ENCODE peak calls at places on chromosomes 2 and 18, in seven cellular contexts. T, I, C, E, K, G and W are unnamed samples.

GRCh38 chr2:234437642-234438321 is 59.1 kb downstream of the ARL4C start:
- DNase-seq in T (no peak), I (no peak), C (no peak), E (no peak), K (no peak), G (no peak), W (no peak)

GRCh38 chr2:309148-309969 is 21.5 kb upstream of the ALKAL2 start:
- DNase-seq in T (no peak), I (no peak), C (no peak), E (peak), K (peak), G (no peak), W (no peak)

GRCh38 chr2:9094117-9094516 is 90.6 kb upstream of the MBOAT2 start:
- DNase-seq in T (peak), I (no peak), C (no peak), E (no peak), K (no peak), G (no peak), W (no peak)

GRCh38 chr2:33620-34019 is 12.7 kb downstream of the FAM110C start:
- DNase-seq in T (no peak), I (peak), C (no peak), E (no peak), K (no peak), G (peak), W (peak)

GRCh38 chr2:96506907-96507240 is 1.7 kb upstream of the NEURL3 start:
- DNase-seq in T (peak), I (no peak), C (no peak), E (no peak), K (no peak), G (no peak), W (no peak)

GRCh38 chr2:156340818-156341481 is 8.4 kb upstream of the NR4A2 start:
- DNase-seq in T (no peak), I (no peak), C (no peak), E (no peak), K (peak), G (no peak), W (no peak)

GRCh38 chr2:96802281-96802595 is 13.8 kb upstream of the CNNM3 start:
- DNase-seq in T (peak), I (no peak), C (no peak), E (no peak), K (no peak), G (no peak), W (no peak)

GRCh38 chr2:29920631-29921559 is 491 bp downstream of the ALK start:
- DNase-seq in T (peak), I (no peak), C (no peak), E (no peak), K (peak), G (no peak), W (no peak)

GRCh38 chr18:68316636-68317035 is 398.3 kb downstream of the TMX3 start:
- DNase-seq in T (no peak), I (no peak), C (no peak), E (no peak), K (no peak), G (no peak), W (peak)

GRCh38 chr2:43759195-43759594 is 14.6 kb upstream of the DYNC2LI1 start:
- DNase-seq in T (no peak), I (peak), C (no peak), E (no peak), K (no peak), G (peak), W (peak)

GRCh38 chr18:12637901-12638633 is 19.8 kb downstream of the SPIRE1 start:
- DNase-seq in T (no peak), I (no peak), C (no peak), E (no peak), K (no peak), G (no peak), W (no peak)

GRCh38 chr2:127857494-127857818 is 499 bp downstream of the POLR2D start:
- DNase-seq in T (peak), I (no peak), C (no peak), E (no peak), K (peak), G (no peak), W (peak)

GRCh38 chr2:120503793-120504571 is 158.0 kb downstream of the INHBB start:
- DNase-seq in T (no peak), I (peak), C (no peak), E (no peak), K (no peak), G (no peak), W (no peak)

GRCh38 chr18:26089247-26090129 is 925 bp downstream of the SS18 start:
- DNase-seq in T (peak), I (peak), C (no peak), E (no peak), K (peak), G (no peak), W (peak)

GRCh38 chr2:73225513-73226360 is 7.3 kb downstream of the PRADC1 start:
- DNase-seq in T (no peak), I (no peak), C (no peak), E (no peak), K (no peak), G (no peak), W (no peak)

GRCh38 chr2:205650450-205650849 is 31.9 kb upstream of the NRP2 start:
- DNase-seq in T (no peak), I (no peak), C (no peak), E (peak), K (no peak), G (no peak), W (no peak)

GRCh38 chr2:221102896-221103688 is 469.0 kb downstream of the EPHA4 start:
- DNase-seq in T (no peak), I (no peak), C (no peak), E (no peak), K (no peak), G (no peak), W (no peak)

GRCh38 chr2:201633862-201634261 is 9.4 kb downstream of the TMEM237 start:
- DNase-seq in T (peak), I (no peak), C (no peak), E (no peak), K (no peak), G (no peak), W (no peak)

GRCh38 chr2:164913640-164914346 is 41.5 kb downstream of the SLC38A11 start:
- DNase-seq in T (no peak), I (peak), C (no peak), E (no peak), K (no peak), G (no peak), W (peak)

GRCh38 chr2:177543007-177543760 is 150.6 kb downstream of the AGPS start:
- DNase-seq in T (no peak), I (no peak), C (no peak), E (no peak), K (no peak), G (no peak), W (no peak)
- TF ChIP-seq JUND in T (no peak), I (no peak), C (no peak), E (no peak), K (no peak), G (no peak), W (no peak)

GRCh38 chr2:10655841-10656225 is 33.9 kb downstream of the NOL10 start:
- DNase-seq in T (no peak), I (no peak), C (no peak), E (no peak), K (no peak), G (no peak), W (no peak)

GRCh38 chr2:10661846-10662245 is 27.9 kb downstream of the NOL10 start:
- DNase-seq in T (no peak), I (no peak), C (no peak), E (no peak), K (no peak), G (no peak), W (no peak)

GRCh38 chr2:10658041-10658913 is 31.5 kb downstream of the NOL10 start:
- DNase-seq in T (no peak), I (no peak), C (no peak), E (no peak), K (no peak), G (peak), W (no peak)

GRCh38 chr2:10658914-10659257 is 30.9 kb downstream of the NOL10 start:
- DNase-seq in T (no peak), I (no peak), C (no peak), E (no peak), K (no peak), G (no peak), W (no peak)

GRCh38 chr2:10659898-10660568 is 29.7 kb downstream of the NOL10 start:
- DNase-seq in T (peak), I (peak), C (no peak), E (no peak), K (peak), G (peak), W (peak)
- TF ChIP-seq JUND in T (peak), I (no peak), C (no peak), E (peak), K (peak), G (no peak), W (no peak)

GRCh38 chr2:100820346-100821254 is 661 bp downstream of the NPAS2 start:
- DNase-seq in T (no peak), I (no peak), C (no peak), E (no peak), K (no peak), G (no peak), W (no peak)
- TF ChIP-seq JUND in T (no peak), I (no peak), C (no peak), E (no peak), K (no peak), G (no peak), W (no peak)

DNA sequence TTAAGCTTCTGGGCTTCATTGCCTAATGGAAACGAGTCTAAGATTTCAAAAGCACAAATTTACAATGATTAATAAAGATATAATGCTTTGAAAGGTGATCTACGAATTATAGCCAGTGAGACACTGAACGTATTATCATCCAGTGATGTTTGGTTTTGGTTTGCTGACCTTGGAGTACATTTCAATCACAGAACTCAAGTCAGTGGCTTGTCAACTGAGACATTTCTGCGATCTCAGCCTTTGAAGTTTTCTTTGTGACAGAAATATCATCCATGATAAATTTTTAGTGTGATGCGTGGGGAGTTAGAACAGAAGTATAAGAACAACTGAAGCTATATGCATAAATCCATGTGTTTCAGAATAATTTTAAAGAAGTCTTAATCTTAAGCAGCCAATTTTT is 263.8 kb downstream of the TCF4 start:
- DNase-seq in T (no peak), I (no peak), C (no peak), E (no peak), K (no peak), G (no peak), W (no peak)
- TF ChIP-seq JUND in T (no peak), I (no peak), C (no peak), E (no peak), K (no peak), G (no peak), W (no peak)